ENCODE peak calls at places on chromosomes 11 and 22, in eight cellular contexts. O, E, G, J, B, C, M and I are unnamed samples. For H3K4me1, the result is how much of the 10 kb centered on the place peaks cover.

GRCh38 chr11:57638811-57639320 is 10.8 kb downstream of the YPEL4 start:
- DNase-seq in G (no peak), O (no peak), E (no peak), J (no peak), M (no peak), B (peak), C (peak), I (no peak)

GRCh38 chr11:289145-289705 is 299 bp downstream of the PGGHG start:
- DNase-seq in E (no peak), B (no peak), C (peak), J (peak), G (no peak), M (peak), O (no peak), I (no peak)

GRCh38 chr11:88411265-88411664 is 73.7 kb upstream of the CTSC start:
- DNase-seq in E (no peak), J (no peak), G (no peak), B (no peak), M (no peak), C (no peak), O (no peak), I (no peak)

GRCh38 chr22:48137640-48138039 is 1375.2 kb downstream of the TBC1D22A start:
- DNase-seq in O (no peak), E (no peak), C (no peak), J (no peak), B (no peak), M (no peak), G (no peak), I (no peak)

GRCh38 chr11:83252941-83253340 is 33.2 kb downstream of the CCDC90B start:
- DNase-seq in C (no peak), E (no peak), M (no peak), O (no peak), J (no peak), B (no peak), G (no peak), I (no peak)

GRCh38 chr11:84719935-84720577 is 907.1 kb downstream of the DLG2 start:
- DNase-seq in B (peak), C (peak), J (no peak), M (peak), G (no peak), E (no peak), O (no peak), I (no peak)

GRCh38 chr11:93537767-93538261 is 5.4 kb downstream of the SMCO4 start:
- DNase-seq in C (no peak), M (peak), E (no peak), G (no peak), O (no peak), J (no peak), B (no peak), I (peak)

GRCh38 chr11:102139081-102139498 is 28.8 kb downstream of the YAP1 start:
- DNase-seq in G (no peak), O (no peak), C (no peak), E (no peak), J (no peak), M (no peak), B (no peak), I (peak)

GRCh38 chr11:125401746-125402145 is 94.3 kb downstream of the FEZ1 start:
- DNase-seq in M (peak), C (peak), G (no peak), B (no peak), J (no peak), E (no peak), O (no peak), I (no peak)

GRCh38 chr22:45602824-45603301 is 68.8 kb upstream of the ATXN10 start:
- DNase-seq in E (no peak), M (no peak), G (no peak), C (no peak), J (peak), O (peak), B (peak), I (no peak)

GRCh38 chr11:7892751-7893356 is 38.2 kb downstream of the OR10A6 start:
- DNase-seq in C (no peak), O (peak), M (no peak), E (peak), B (peak), J (no peak), G (no peak), I (no peak)

GRCh38 chr11:66130978-66131377 is 60.9 kb downstream of the PACS1 start:
- DNase-seq in C (no peak), O (no peak), M (no peak), J (no peak), E (no peak), B (no peak), G (no peak), I (no peak)

GRCh38 chr11:73184953-73185671 is 33.0 kb upstream of the P2RY2 start:
- DNase-seq in J (peak), O (peak), E (peak), B (peak), C (no peak), G (peak), M (peak), I (no peak)

GRCh38 chr11:125279680-125280079 is 115.1 kb downstream of the PKNOX2 start:
- DNase-seq in C (no peak), J (no peak), G (no peak), O (no peak), E (no peak), M (no peak), B (no peak), I (no peak)

GRCh38 chr11:203056-203944 is 3.9 kb downstream of the BET1L start:
- DNase-seq in G (peak), J (no peak), M (no peak), C (no peak), O (no peak), B (no peak), E (no peak), I (no peak)

DNA sequence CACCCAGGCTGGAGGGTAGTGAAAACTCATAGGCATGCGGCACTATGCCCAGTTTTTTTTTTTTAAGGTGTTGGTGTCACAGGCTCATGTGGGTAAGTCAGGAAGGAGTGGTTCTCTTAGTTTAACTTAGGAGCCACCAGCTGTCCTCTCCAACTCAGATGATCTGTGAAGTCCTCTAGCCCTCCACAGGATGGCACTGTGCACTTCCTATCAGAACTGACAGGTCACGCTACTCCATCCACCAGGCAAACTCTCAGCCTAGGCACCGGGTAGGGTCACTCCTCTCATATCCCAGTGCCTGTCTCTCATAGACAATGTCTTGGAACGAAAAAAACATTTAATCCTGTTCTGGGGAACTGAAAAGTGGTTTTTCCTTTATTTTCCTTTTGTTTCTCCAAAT is 16.5 kb downstream of the NAP1L4 start:
- DNase-seq in M (no peak), J (no peak), E (no peak), C (no peak), O (peak), G (no peak), B (peak), I (no peak)
- H3K4me1 ChIP-seq in M (under half), J (under half), E (under half), C (under half), O (under half), G (under half), B (under half), I (under half)

GRCh38 chr11:12681462-12681861 is 7.2 kb downstream of the TEAD1 start:
- DNase-seq in C (no peak), M (no peak), G (no peak), O (no peak), J (no peak), B (no peak), E (no peak), I (no peak)
- H3K4me1 ChIP-seq in C (under half), M (half or more), G (under half), O (half or more), J (under half), B (half or more), E (half or more), I (under half)

GRCh38 chr11:48050304-48050703 is 69.9 kb downstream of the PTPRJ start:
- DNase-seq in G (no peak), B (no peak), E (no peak), M (no peak), C (no peak), J (no peak), O (no peak), I (no peak)
- H3K4me1 ChIP-seq in G (under half), B (under half), E (under half), M (under half), C (under half), J (under half), O (under half), I (under half)

GRCh38 chr11:68470304-68470811 is 9.8 kb downstream of the PPP6R3 start:
- DNase-seq in C (no peak), B (peak), J (no peak), G (no peak), M (no peak), E (no peak), O (no peak), I (no peak)

GRCh38 chr11:68468217-68468828 is 7.8 kb downstream of the PPP6R3 start:
- DNase-seq in J (no peak), O (no peak), B (no peak), E (no peak), M (no peak), G (no peak), C (no peak), I (no peak)

GRCh38 chr11:68469122-68469521 is 8.6 kb downstream of the PPP6R3 start:
- DNase-seq in E (no peak), G (no peak), J (no peak), B (no peak), C (no peak), O (no peak), M (no peak), I (no peak)

GRCh38 chr11:68471360-68472340 is 11.1 kb downstream of the PPP6R3 start:
- DNase-seq in J (no peak), M (no peak), C (no peak), E (no peak), B (no peak), G (no peak), O (no peak), I (no peak)

DNA sequence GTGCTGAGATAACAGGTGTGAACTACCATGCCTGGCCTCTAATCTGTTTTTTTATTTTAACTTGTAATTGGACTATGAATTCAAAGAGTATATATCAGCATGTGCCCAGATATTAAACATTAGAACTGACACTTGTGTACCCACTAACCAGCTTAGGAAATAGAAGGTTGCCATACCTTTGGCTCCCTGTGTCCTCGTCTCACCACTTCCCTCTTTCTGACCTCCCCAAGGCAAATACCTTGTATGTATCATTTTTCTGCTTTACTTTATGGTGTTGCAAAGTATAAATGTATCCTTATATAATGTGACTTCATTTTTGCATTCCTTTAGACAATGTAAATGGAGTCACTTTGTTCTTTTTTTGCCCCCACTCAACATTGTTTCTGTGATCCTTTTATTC is 9.1 kb downstream of the PPP6R3 start:
- DNase-seq in J (no peak), C (no peak), E (no peak), M (no peak), B (no peak), O (no peak), G (no peak), I (no peak)
- H3K4me1 ChIP-seq in J (half or more), C (under half), E (under half), M (half or more), B (under half), O (under half), G (under half), I (half or more)

GRCh38 chr22:29916007-29916544 is 33.1 kb downstream of the MTMR3 start:
- DNase-seq in E (no peak), G (no peak), C (no peak), O (no peak), B (no peak), J (no peak), M (no peak), I (no peak)
- H3K4me1 ChIP-seq in E (under half), G (under half), C (under half), O (under half), B (under half), J (half or more), M (half or more), I (half or more)

GRCh38 chr11:85800595-85801342 is 10.2 kb downstream of the SYTL2 start:
- DNase-seq in M (no peak), E (no peak), G (no peak), C (no peak), O (no peak), J (no peak), B (no peak), I (no peak)

GRCh38 chr11:85791326-85791990 is 19.5 kb downstream of the SYTL2 start:
- DNase-seq in J (no peak), O (no peak), B (no peak), G (no peak), C (no peak), M (no peak), E (no peak), I (no peak)

GRCh38 chr11:85798361-85798760 is 12.6 kb downstream of the SYTL2 start:
- DNase-seq in G (no peak), C (no peak), J (no peak), B (no peak), E (no peak), M (no peak), O (no peak), I (no peak)

GRCh38 chr11:85799142-85799541 is 11.8 kb downstream of the SYTL2 start:
- DNase-seq in G (no peak), E (no peak), M (no peak), O (no peak), B (no peak), J (no peak), C (no peak), I (no peak)

GRCh38 chr11:85795712-85796487 is 15.0 kb downstream of the SYTL2 start:
- DNase-seq in G (no peak), B (no peak), J (no peak), M (no peak), O (no peak), E (no peak), C (no peak), I (no peak)
- H3K4me1 ChIP-seq in G (under half), B (under half), J (under half), M (under half), O (under half), E (half or more), C (under half), I (under half)

DNA sequence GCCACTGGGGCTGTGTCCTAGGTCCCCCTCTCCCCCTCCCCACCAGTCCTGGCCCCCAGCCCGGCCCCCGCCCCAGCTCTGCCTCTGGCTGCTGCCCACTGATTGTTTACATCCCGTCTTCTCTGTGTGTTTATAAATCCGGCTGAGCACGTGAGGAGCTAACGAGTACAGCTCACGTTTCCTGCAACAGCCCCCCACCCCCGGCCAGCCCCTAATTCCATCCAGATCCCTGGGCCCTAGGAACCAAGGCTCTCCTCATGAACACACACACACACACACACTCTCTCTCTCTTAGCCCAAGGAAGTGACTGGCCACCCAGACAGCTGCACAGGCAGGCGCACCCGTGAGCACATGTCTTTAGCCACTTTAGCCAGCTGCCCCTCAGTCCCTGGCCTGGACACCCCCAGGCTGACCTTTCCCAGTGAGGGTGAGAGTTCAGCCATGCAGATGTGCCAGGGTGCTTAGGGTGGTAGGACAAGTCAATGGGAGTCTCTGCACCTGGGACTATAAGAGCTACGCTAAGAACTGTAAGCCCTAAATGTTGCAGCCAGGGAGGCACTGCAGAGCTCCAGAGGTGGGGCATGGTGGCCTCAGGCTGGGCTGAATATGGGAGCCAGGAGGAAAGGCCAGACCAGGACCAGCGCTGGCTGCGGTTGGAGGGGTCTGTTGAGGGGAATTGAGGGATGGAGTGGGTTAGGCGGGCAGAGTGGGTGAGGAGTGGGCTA is 2.9 kb downstream of the CLCF1 start:
- DNase-seq in G (no peak), C (no peak), J (peak), O (no peak), B (no peak), E (no peak), M (no peak), I (no peak)
- H3K4me1 ChIP-seq in G (under half), C (under half), J (half or more), O (under half), B (under half), E (half or more), M (under half), I (half or more)

GRCh38 chr11:92269021-92269420 is 44.4 kb downstream of the FAT3 start:
- DNase-seq in J (no peak), E (peak), C (no peak), G (no peak), O (no peak), M (no peak), B (no peak), I (no peak)
- H3K4me1 ChIP-seq in J (under half), E (under half), C (under half), G (under half), O (under half), M (under half), B (under half), I (under half)

GRCh38 chr22:42614312-42615091 is at the start of gene POLDIP3:
- DNase-seq in J (peak), B (peak), M (peak), E (no peak), G (peak), O (peak), C (peak), I (peak)
- H3K4me1 ChIP-seq in J (half or more), B (under half), M (under half), E (under half), G (under half), O (under half), C (under half), I (half or more)